ENCODE peak calls at places on chromosomes 5 and 9, in nine cellular contexts. One of them, this sample, is unnamed. For H3K4me1 and H3K9me3, the result is how much of the 10 kb centered on the place peaks cover.

GRCh38 chr9:137482094-137482781 is 23.1 kb upstream of the NSMF start:
- DNase-seq in Peyer's patch: no peak
- DNase-seq in IMR-90: peak
- DNase-seq in heart left ventricle: peak
- DNase-seq in H1: no peak
- DNase-seq in right lobe of liver: peak
- DNase-seq in mammary epithelial cell: peak
- DNase-seq in stomach: peak
- DNase-seq in ovary: peak
- DNase-seq in this sample: no peak

GRCh38 chr9:21964925-21965385 is 29.2 kb downstream of the CDKN2A start:
- DNase-seq in ovary: no peak
- DNase-seq in H1: no peak
- DNase-seq in IMR-90: no peak
- DNase-seq in mammary epithelial cell: peak
- DNase-seq in right lobe of liver: peak
- DNase-seq in stomach: peak
- DNase-seq in heart left ventricle: no peak
- DNase-seq in Peyer's patch: peak
- DNase-seq in this sample: peak

GRCh38 chr9:389758-390157 is 175.1 kb downstream of the DOCK8 start:
- DNase-seq in H1: no peak
- DNase-seq in mammary epithelial cell: no peak
- DNase-seq in heart left ventricle: no peak
- DNase-seq in stomach: no peak
- DNase-seq in IMR-90: no peak
- DNase-seq in right lobe of liver: no peak
- DNase-seq in Peyer's patch: no peak
- DNase-seq in ovary: no peak
- DNase-seq in this sample: no peak

GRCh38 chr5:132759114-132760042 is 12.2 kb downstream of the CCNI2 start:
- DNase-seq in ovary: no peak
- DNase-seq in right lobe of liver: no peak
- DNase-seq in IMR-90: no peak
- DNase-seq in mammary epithelial cell: no peak
- DNase-seq in stomach: no peak
- DNase-seq in H1: no peak
- DNase-seq in Peyer's patch: peak
- DNase-seq in heart left ventricle: no peak
- DNase-seq in this sample: no peak

GRCh38 chr9:89714316-89714715 is 109.5 kb downstream of the GADD45G start:
- DNase-seq in stomach: no peak
- DNase-seq in H1: no peak
- DNase-seq in mammary epithelial cell: peak
- DNase-seq in ovary: peak
- DNase-seq in IMR-90: no peak
- DNase-seq in Peyer's patch: peak
- DNase-seq in right lobe of liver: no peak
- DNase-seq in heart left ventricle: no peak
- DNase-seq in this sample: no peak

GRCh38 chr9:36298566-36298965 is 40.3 kb upstream of the GNE start:
- DNase-seq in stomach: no peak
- DNase-seq in H1: no peak
- DNase-seq in mammary epithelial cell: peak
- DNase-seq in ovary: no peak
- DNase-seq in Peyer's patch: no peak
- DNase-seq in IMR-90: peak
- DNase-seq in heart left ventricle: no peak
- DNase-seq in right lobe of liver: no peak
- DNase-seq in this sample: no peak

GRCh38 chr9:35717132-35717870 is 14.7 kb downstream of the TLN1 start:
- DNase-seq in IMR-90: no peak
- DNase-seq in mammary epithelial cell: no peak
- DNase-seq in heart left ventricle: no peak
- DNase-seq in H1: no peak
- DNase-seq in right lobe of liver: no peak
- DNase-seq in Peyer's patch: no peak
- DNase-seq in ovary: no peak
- DNase-seq in stomach: no peak
- DNase-seq in this sample: no peak

GRCh38 chr5:113022661-113023060 is 46.1 kb downstream of the DCP2 start:
- DNase-seq in heart left ventricle: no peak
- DNase-seq in H1: no peak
- DNase-seq in ovary: no peak
- DNase-seq in stomach: no peak
- DNase-seq in Peyer's patch: no peak
- DNase-seq in IMR-90: peak
- DNase-seq in mammary epithelial cell: peak
- DNase-seq in right lobe of liver: no peak
- DNase-seq in this sample: no peak

GRCh38 chr5:67093259-67093658 is 103.3 kb downstream of the CD180 start:
- DNase-seq in mammary epithelial cell: no peak
- DNase-seq in H1: no peak
- DNase-seq in Peyer's patch: no peak
- DNase-seq in ovary: no peak
- DNase-seq in heart left ventricle: no peak
- DNase-seq in stomach: no peak
- DNase-seq in IMR-90: no peak
- DNase-seq in right lobe of liver: no peak
- DNase-seq in this sample: no peak

GRCh38 chr9:13568446-13568845 is 289.0 kb upstream of the MPDZ start:
- DNase-seq in H1: no peak
- DNase-seq in stomach: no peak
- DNase-seq in right lobe of liver: no peak
- DNase-seq in IMR-90: no peak
- DNase-seq in heart left ventricle: peak
- DNase-seq in ovary: no peak
- DNase-seq in mammary epithelial cell: no peak
- DNase-seq in Peyer's patch: no peak
- DNase-seq in this sample: no peak

GRCh38 chr5:92749943-92750342 is 831.1 kb downstream of the NR2F1-AS1 start:
- DNase-seq in IMR-90: peak
- DNase-seq in Peyer's patch: no peak
- DNase-seq in right lobe of liver: no peak
- DNase-seq in heart left ventricle: no peak
- DNase-seq in H1: peak
- DNase-seq in mammary epithelial cell: peak
- DNase-seq in stomach: no peak
- DNase-seq in ovary: no peak
- DNase-seq in this sample: no peak

GRCh38 chr5:65480306-65480865 is 1.3 kb downstream of the ADAMTS6 start:
- DNase-seq in mammary epithelial cell: peak
- DNase-seq in H1: no peak
- DNase-seq in ovary: peak
- DNase-seq in stomach: peak
- DNase-seq in right lobe of liver: peak
- DNase-seq in IMR-90: peak
- DNase-seq in Peyer's patch: peak
- DNase-seq in heart left ventricle: peak
- DNase-seq in this sample: no peak

GRCh38 chr5:175842947-175843793 is 28.2 kb upstream of the CPLX2 start:
- DNase-seq in heart left ventricle: no peak
- DNase-seq in ovary: no peak
- DNase-seq in Peyer's patch: no peak
- DNase-seq in mammary epithelial cell: peak
- DNase-seq in stomach: no peak
- DNase-seq in H1: no peak
- DNase-seq in right lobe of liver: no peak
- DNase-seq in IMR-90: peak
- DNase-seq in this sample: no peak

GRCh38 chr9:116377179-116377790 is 223.7 kb downstream of the PAPPA start:
- DNase-seq in IMR-90: peak
- DNase-seq in mammary epithelial cell: peak
- DNase-seq in stomach: no peak
- DNase-seq in Peyer's patch: no peak
- DNase-seq in right lobe of liver: no peak
- DNase-seq in heart left ventricle: no peak
- DNase-seq in H1: no peak
- DNase-seq in ovary: no peak
- DNase-seq in this sample: no peak

GRCh38 chr5:154486427-154486866 is 8.4 kb upstream of the HAND1 start:
- DNase-seq in H1: no peak
- DNase-seq in ovary: no peak
- DNase-seq in right lobe of liver: no peak
- DNase-seq in mammary epithelial cell: no peak
- DNase-seq in IMR-90: no peak
- DNase-seq in stomach: no peak
- DNase-seq in heart left ventricle: no peak
- DNase-seq in Peyer's patch: no peak
- DNase-seq in this sample: no peak

DNA sequence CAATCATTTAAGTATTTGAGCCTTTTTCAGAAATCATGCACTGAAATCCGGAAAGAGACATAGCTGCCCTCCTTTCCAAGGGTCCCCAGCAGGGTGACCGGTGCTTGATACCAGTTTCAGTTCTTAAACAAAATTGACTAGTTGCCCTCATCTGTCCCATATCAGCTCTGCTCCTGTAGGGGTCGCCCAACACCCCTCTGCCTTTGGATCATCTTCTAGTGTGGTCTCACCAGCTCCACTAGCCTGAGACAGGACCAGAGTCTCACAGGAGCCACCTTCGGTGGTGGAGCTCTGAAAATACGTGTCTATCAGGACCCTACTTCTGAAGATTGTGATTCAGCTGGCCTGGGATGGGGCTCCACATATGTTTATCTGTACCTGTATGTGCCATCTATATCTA is 428.2 kb downstream of the ENC1 start:
- DNase-seq in ovary: no peak
- DNase-seq in H1: no peak
- DNase-seq in stomach: no peak
- DNase-seq in heart left ventricle: no peak
- DNase-seq in mammary epithelial cell: no peak
- DNase-seq in right lobe of liver: no peak
- DNase-seq in Peyer's patch: no peak
- DNase-seq in IMR-90: peak
- DNase-seq in this sample: no peak
- TF ChIP-seq CTCF in ovary: no peak
- TF ChIP-seq CTCF in H1: peak
- TF ChIP-seq CTCF in stomach: no peak
- TF ChIP-seq CTCF in heart left ventricle: no peak
- TF ChIP-seq CTCF in mammary epithelial cell: peak
- TF ChIP-seq CTCF in right lobe of liver: no peak
- TF ChIP-seq CTCF in Peyer's patch: no peak
- TF ChIP-seq CTCF in IMR-90: peak
- TF ChIP-seq CTCF in this sample: no peak

DNA sequence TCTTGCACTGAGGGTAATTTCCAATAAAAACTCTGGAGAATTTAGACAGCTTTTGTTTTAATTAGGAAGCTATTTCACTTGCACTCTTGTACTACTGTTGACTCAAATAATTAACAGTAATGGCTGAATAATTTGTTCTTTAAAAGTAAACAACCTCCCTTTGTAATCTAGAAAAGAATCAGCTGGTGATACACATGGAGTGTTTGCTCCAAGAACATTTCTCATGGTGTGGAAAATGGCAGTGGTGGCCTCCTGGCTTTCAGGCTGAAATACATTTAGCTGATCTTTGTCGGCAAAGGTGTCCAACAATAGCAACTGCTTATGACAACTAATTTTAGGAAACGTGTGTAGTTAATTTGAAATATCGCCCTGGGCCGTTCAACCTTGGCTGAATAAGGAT is 129.3 kb downstream of the C9orf152 start:
- DNase-seq in mammary epithelial cell: no peak
- DNase-seq in right lobe of liver: no peak
- DNase-seq in stomach: no peak
- DNase-seq in Peyer's patch: no peak
- DNase-seq in H1: no peak
- DNase-seq in IMR-90: no peak
- DNase-seq in ovary: no peak
- DNase-seq in heart left ventricle: no peak
- DNase-seq in this sample: no peak
- H3K4me1 ChIP-seq in mammary epithelial cell: under half
- H3K4me1 ChIP-seq in right lobe of liver: under half
- H3K4me1 ChIP-seq in stomach: half or more
- H3K4me1 ChIP-seq in Peyer's patch: under half
- H3K4me1 ChIP-seq in H1: under half
- H3K4me1 ChIP-seq in IMR-90: under half
- H3K4me1 ChIP-seq in ovary: under half
- H3K4me1 ChIP-seq in heart left ventricle: under half
- H3K4me1 ChIP-seq in this sample: under half

DNA sequence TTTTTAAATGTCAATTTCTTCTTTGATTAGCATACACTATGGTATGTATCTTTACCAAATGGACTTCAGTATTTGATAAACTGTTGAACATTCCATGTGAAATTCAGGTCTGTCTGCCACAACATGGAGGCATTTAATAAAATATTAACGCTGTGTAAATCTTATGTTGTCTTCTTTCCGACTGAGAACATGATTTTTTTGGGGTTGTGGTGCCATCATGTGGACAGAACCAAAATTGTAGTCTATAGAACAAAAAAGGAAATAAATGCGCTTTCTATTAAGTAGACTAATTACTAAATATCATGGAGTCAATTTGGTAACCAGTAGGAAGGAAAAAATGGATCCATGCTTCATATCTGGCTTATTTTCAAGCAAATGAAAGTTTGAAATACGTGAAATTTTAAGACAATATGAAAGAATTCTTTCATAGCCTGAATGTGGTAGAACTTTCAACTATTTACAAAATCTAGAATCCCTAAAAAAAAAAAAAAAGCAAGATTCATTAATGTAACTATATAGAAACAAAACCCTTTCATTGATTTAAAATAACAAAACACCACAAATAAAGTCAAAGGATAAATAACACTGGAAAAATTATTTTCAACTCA is 2.8 kb upstream of the PLK2 start:
- DNase-seq in heart left ventricle: no peak
- DNase-seq in right lobe of liver: no peak
- DNase-seq in Peyer's patch: peak
- DNase-seq in ovary: peak
- DNase-seq in mammary epithelial cell: peak
- DNase-seq in H1: no peak
- DNase-seq in IMR-90: peak
- DNase-seq in stomach: peak
- DNase-seq in this sample: peak
- H3K9me3 ChIP-seq in heart left ventricle: under half
- H3K9me3 ChIP-seq in right lobe of liver: under half
- H3K9me3 ChIP-seq in Peyer's patch: under half
- H3K9me3 ChIP-seq in ovary: under half
- H3K9me3 ChIP-seq in mammary epithelial cell: under half
- H3K9me3 ChIP-seq in H1: under half
- H3K9me3 ChIP-seq in IMR-90: under half
- H3K9me3 ChIP-seq in stomach: under half
- H3K9me3 ChIP-seq in this sample: under half

GRCh38 chr9:83219154-83219923 is 156.4 kb upstream of the RASEF start:
- DNase-seq in right lobe of liver: peak
- DNase-seq in Peyer's patch: peak
- DNase-seq in mammary epithelial cell: peak
- DNase-seq in ovary: peak
- DNase-seq in IMR-90: peak
- DNase-seq in H1: peak
- DNase-seq in stomach: peak
- DNase-seq in heart left ventricle: peak
- DNase-seq in this sample: no peak

GRCh38 chr9:83218411-83219090 is 155.6 kb upstream of the RASEF start:
- DNase-seq in stomach: no peak
- DNase-seq in Peyer's patch: no peak
- DNase-seq in IMR-90: no peak
- DNase-seq in ovary: no peak
- DNase-seq in right lobe of liver: no peak
- DNase-seq in heart left ventricle: no peak
- DNase-seq in mammary epithelial cell: no peak
- DNase-seq in H1: no peak
- DNase-seq in this sample: no peak

GRCh38 chr9:83220737-83221136 is 157.8 kb upstream of the RASEF start:
- DNase-seq in heart left ventricle: no peak
- DNase-seq in Peyer's patch: no peak
- DNase-seq in stomach: peak
- DNase-seq in mammary epithelial cell: peak
- DNase-seq in H1: no peak
- DNase-seq in ovary: no peak
- DNase-seq in IMR-90: peak
- DNase-seq in right lobe of liver: no peak
- DNase-seq in this sample: no peak

GRCh38 chr9:83219924-83220438 is 157.0 kb upstream of the RASEF start:
- DNase-seq in H1: no peak
- DNase-seq in right lobe of liver: no peak
- DNase-seq in IMR-90: no peak
- DNase-seq in stomach: no peak
- DNase-seq in Peyer's patch: no peak
- DNase-seq in mammary epithelial cell: peak
- DNase-seq in heart left ventricle: no peak
- DNase-seq in ovary: no peak
- DNase-seq in this sample: no peak
- TF ChIP-seq CTCF in H1: no peak
- TF ChIP-seq CTCF in right lobe of liver: no peak
- TF ChIP-seq CTCF in IMR-90: no peak
- TF ChIP-seq CTCF in stomach: no peak
- TF ChIP-seq CTCF in Peyer's patch: no peak
- TF ChIP-seq CTCF in mammary epithelial cell: no peak
- TF ChIP-seq CTCF in heart left ventricle: no peak
- TF ChIP-seq CTCF in ovary: no peak
- TF ChIP-seq CTCF in this sample: no peak